ENCODE peak calls at places on chromosomes 11 and 22, in four cellular contexts. One of them, this sample, is unnamed.

GRCh38 chr11:28245131-28245530 is 136.9 kb downstream of the METTL15 start:
- DNase-seq in stimulated activated CD4-positive, alpha-beta T cell treated with anti-CD3 and anti-CD28 coated beads, Interleukin-4, amount 100 ng/mL, for 4 hours: no peak
- DNase-seq in hepatic stellate cell: no peak
- DNase-seq in iris pigment epithelial cell: peak; percentile 75
- DNase-seq in this sample: no peak

GRCh38 chr11:47591764-47592163 is 2.4 kb downstream of the C1QTNF4 start:
- DNase-seq in iris pigment epithelial cell: no peak
- DNase-seq in stimulated activated CD4-positive, alpha-beta T cell treated with anti-CD3 and anti-CD28 coated beads, Interleukin-4, amount 100 ng/mL, for 4 hours: no peak
- DNase-seq in hepatic stellate cell: no peak
- DNase-seq in this sample: no peak

GRCh38 chr22:35921777-35922176 is 106.8 kb downstream of the RBFOX2 start:
- DNase-seq in hepatic stellate cell: peak; percentile 60
- DNase-seq in stimulated activated CD4-positive, alpha-beta T cell treated with anti-CD3 and anti-CD28 coated beads, Interleukin-4, amount 100 ng/mL, for 4 hours: peak; percentile 35
- DNase-seq in iris pigment epithelial cell: peak; percentile 90
- DNase-seq in this sample: no peak

GRCh38 chr22:29266564-29267461 is 968 bp downstream of the RHBDD3 start:
- DNase-seq in iris pigment epithelial cell: no peak
- DNase-seq in hepatic stellate cell: no peak
- DNase-seq in stimulated activated CD4-positive, alpha-beta T cell treated with anti-CD3 and anti-CD28 coated beads, Interleukin-4, amount 100 ng/mL, for 4 hours: no peak
- DNase-seq in this sample: no peak

GRCh38 chr11:94838027-94838610 is 70.0 kb downstream of the AMOTL1 start:
- DNase-seq in hepatic stellate cell: no peak
- DNase-seq in iris pigment epithelial cell: no peak
- DNase-seq in stimulated activated CD4-positive, alpha-beta T cell treated with anti-CD3 and anti-CD28 coated beads, Interleukin-4, amount 100 ng/mL, for 4 hours: no peak
- DNase-seq in this sample: no peak

GRCh38 chr22:42283288-42284229 is 13.1 kb upstream of the TCF20 start:
- DNase-seq in iris pigment epithelial cell: no peak
- DNase-seq in stimulated activated CD4-positive, alpha-beta T cell treated with anti-CD3 and anti-CD28 coated beads, Interleukin-4, amount 100 ng/mL, for 4 hours: peak; percentile 49
- DNase-seq in hepatic stellate cell: no peak
- DNase-seq in this sample: no peak

GRCh38 chr22:44574581-44575343 is 76.7 kb upstream of the RTL6 start:
- DNase-seq in iris pigment epithelial cell: no peak
- DNase-seq in stimulated activated CD4-positive, alpha-beta T cell treated with anti-CD3 and anti-CD28 coated beads, Interleukin-4, amount 100 ng/mL, for 4 hours: no peak
- DNase-seq in hepatic stellate cell: no peak
- DNase-seq in this sample: no peak

GRCh38 chr11:35298369-35298768 is 121.0 kb downstream of the SLC1A2 start:
- DNase-seq in hepatic stellate cell: no peak
- DNase-seq in stimulated activated CD4-positive, alpha-beta T cell treated with anti-CD3 and anti-CD28 coated beads, Interleukin-4, amount 100 ng/mL, for 4 hours: no peak
- DNase-seq in iris pigment epithelial cell: no peak
- DNase-seq in this sample: no peak

GRCh38 chr11:43825217-43825816 is 55.3 kb upstream of the ALKBH3 start:
- DNase-seq in stimulated activated CD4-positive, alpha-beta T cell treated with anti-CD3 and anti-CD28 coated beads, Interleukin-4, amount 100 ng/mL, for 4 hours: no peak
- DNase-seq in hepatic stellate cell: no peak
- DNase-seq in iris pigment epithelial cell: peak; percentile 43
- DNase-seq in this sample: no peak

GRCh38 chr11:64298966-64299846 is 952 bp upstream of the CATSPERZ start:
- DNase-seq in iris pigment epithelial cell: no peak
- DNase-seq in hepatic stellate cell: no peak
- DNase-seq in stimulated activated CD4-positive, alpha-beta T cell treated with anti-CD3 and anti-CD28 coated beads, Interleukin-4, amount 100 ng/mL, for 4 hours: no peak
- DNase-seq in this sample: no peak